ENCODE peak calls at places on chromosomes 6 and 20, in four cellular contexts. H is neural progenitor cell, G is stomach, L is suprapubic skin. J is an unnamed sample.

GRCh38 chr6:155872961-155873360 is 417.3 kb upstream of the NOX3 start:
- DNase-seq in H (no peak), G (no peak), L (no peak), J (no peak)

GRCh38 chr6:32216292-32216691 is 7.6 kb downstream of the NOTCH4 start:
- DNase-seq in H (no peak), G (no peak), L (no peak), J (no peak)

GRCh38 chr6:11094411-11094851 is 797 bp downstream of the SMIM13 start:
- DNase-seq in H (peak; percentile 69), G (peak; percentile 47), L (no peak), J (peak; percentile 40)

GRCh38 chr20:5602346-5602745 is 147.9 kb upstream of the SHLD1 start:
- DNase-seq in H (no peak), G (no peak), L (no peak), J (no peak)

GRCh38 chr20:45945678-45946148 is 11.2 kb downstream of the PCIF1 start:
- DNase-seq in H (no peak), G (no peak), L (no peak), J (peak; percentile 32)

GRCh38 chr6:82711105-82711829 is 347.6 kb downstream of the TPBG start:
- DNase-seq in H (no peak), G (no peak), L (no peak), J (no peak)

GRCh38 chr20:17202668-17203067 is 24.2 kb upstream of the PCSK2 start:
- DNase-seq in H (peak; percentile 78), G (no peak), L (no peak), J (no peak)

GRCh38 chr6:56660374-56660730 is 17.7 kb upstream of the DST start:
- DNase-seq in H (no peak), G (no peak), L (no peak), J (no peak)

GRCh38 chr6:158047120-158047518 is 65.5 kb downstream of the SYNJ2 start:
- DNase-seq in H (no peak), G (no peak), L (no peak), J (no peak)

GRCh38 chr6:84013354-84013753 is 20.2 kb upstream of the MRAP2 start:
- DNase-seq in H (no peak), G (no peak), L (no peak), J (no peak)

GRCh38 chr6:85126448-85127178 is 323.3 kb upstream of the NT5E start:
- DNase-seq in H (peak; percentile 84), G (no peak), L (peak; percentile 82), J (peak; percentile 46)

GRCh38 chr20:54067606-54068174 is 2.7 kb downstream of the BCAS1 start:
- DNase-seq in H (no peak), G (peak; percentile 94), L (no peak), J (peak; percentile 93)

GRCh38 chr6:149094156-149094555 is 223.4 kb upstream of the TAB2 start:
- DNase-seq in H (peak; percentile 18), G (no peak), L (no peak), J (no peak)

GRCh38 chr6:148272084-148272483 is 70.6 kb upstream of the SASH1 start:
- DNase-seq in H (no peak), G (no peak), L (no peak), J (no peak)

GRCh38 chr6:157755032-157755751 is 67.9 kb upstream of the SNX9 start:
- DNase-seq in H (peak; percentile 9), G (no peak), L (no peak), J (no peak)

DNA sequence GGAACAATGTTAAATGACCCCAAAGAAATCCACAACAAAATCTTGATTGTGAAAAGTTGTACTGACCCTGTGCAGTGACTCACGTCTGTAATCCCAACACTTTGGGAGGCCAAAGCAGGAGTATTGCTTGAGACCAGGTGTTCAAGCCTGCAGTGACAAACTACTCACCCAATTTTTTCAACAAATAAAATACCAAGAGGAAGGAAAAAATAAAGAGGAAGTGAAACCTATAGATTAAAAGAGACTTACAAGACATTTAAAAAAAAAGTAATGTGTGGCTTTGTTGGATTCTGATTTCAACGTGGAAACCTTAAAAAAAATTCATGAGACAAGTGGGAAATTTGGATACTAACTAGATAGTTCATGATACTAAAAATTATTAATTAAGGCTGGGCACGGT is 31.9 kb downstream of the GINS1 start:
- DNase-seq in H (no peak), G (no peak), L (no peak), J (no peak)
- H3K27ac ChIP-seq in H (no peak overlapping the region), G (no peak overlapping the region), L (no peak overlapping the region), J (no peak overlapping the region)

GRCh38 chr20:38940644-38941043 is 14.4 kb downstream of the FAM83D start:
- DNase-seq in H (no peak), G (no peak), L (peak; percentile 32), J (no peak)
- H3K27ac ChIP-seq in H (peak overlapping the region; percentile 29), G (no peak overlapping the region), L (no peak overlapping the region), J (no peak overlapping the region)

DNA sequence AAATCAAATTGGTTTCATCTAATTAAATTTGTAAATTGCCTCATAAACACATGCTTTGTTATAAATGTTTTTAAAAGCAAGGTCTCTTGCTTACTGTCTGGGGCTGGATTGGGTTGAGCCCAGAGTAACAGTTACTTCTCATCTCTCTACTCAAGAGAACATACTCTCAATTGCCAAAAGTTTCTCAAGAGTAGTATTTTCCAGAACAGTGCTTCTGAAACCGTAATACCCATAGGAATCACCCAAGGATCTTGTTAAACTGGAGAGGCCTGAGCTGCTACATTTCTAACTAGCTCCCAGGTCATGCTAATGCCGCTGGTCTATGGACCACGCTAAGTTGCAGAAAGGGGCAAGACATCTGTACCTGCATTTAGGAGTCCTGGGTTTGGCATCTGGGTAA is 744.9 kb downstream of the PTPRT start:
- DNase-seq in H (no peak), G (no peak), L (no peak), J (no peak)
- H3K27ac ChIP-seq in H (no peak overlapping the region), G (no peak overlapping the region), L (no peak overlapping the region), J (no peak overlapping the region)

DNA sequence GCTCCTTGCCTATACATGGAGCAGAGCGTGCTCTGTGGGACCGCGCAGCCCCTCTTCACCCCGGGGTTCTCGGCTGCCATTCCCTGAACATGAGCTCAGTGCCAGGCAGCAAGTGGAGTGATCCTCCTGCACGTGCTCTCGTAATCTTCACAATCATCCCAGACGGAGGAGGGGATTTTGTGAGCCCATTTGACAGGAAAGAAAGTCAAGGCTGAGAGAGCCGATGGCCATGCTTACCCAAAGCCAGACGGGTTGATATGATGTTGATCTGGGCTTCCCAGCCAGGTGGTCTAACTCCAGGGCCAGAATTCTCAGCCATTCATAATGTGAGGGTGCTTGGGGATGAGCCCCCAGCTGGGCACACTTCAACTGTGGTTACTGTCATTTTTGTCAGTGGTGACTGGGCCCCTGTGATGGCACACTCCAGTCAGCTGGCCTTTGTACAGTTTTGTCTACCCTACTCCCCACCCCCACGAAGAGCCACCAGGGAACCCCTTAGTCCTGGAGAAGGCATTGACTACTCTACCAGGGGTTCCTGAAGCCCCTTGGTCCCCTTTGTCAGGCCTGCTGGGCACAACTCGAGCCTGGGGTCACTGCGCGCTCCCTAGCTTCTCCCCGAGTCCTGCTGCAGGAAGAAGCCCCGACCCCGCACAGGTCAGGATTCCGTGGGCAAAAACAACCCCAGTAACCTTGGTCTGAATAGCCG is 1.5 kb downstream of the APCDD1L start:
- DNase-seq in H (no peak), G (no peak), L (no peak), J (no peak)
- H3K27ac ChIP-seq in H (no peak overlapping the region), G (no peak overlapping the region), L (no peak overlapping the region), J (no peak overlapping the region)

GRCh38 chr20:56554869-56555268 is 21.8 kb downstream of the FAM209B start:
- DNase-seq in H (no peak), G (no peak), L (no peak), J (peak; percentile 77)
- H3K27ac ChIP-seq in H (no peak overlapping the region), G (no peak overlapping the region), L (no peak overlapping the region), J (peak overlapping the region; percentile 76)

GRCh38 chr20:23180451-23180921 is 94.4 kb upstream of the CD93 start:
- DNase-seq in H (no peak), G (no peak), L (no peak), J (no peak)
- H3K27ac ChIP-seq in H (no peak overlapping the region), G (no peak overlapping the region), L (no peak overlapping the region), J (no peak overlapping the region)

GRCh38 chr20:1898496-1899168 is 3.4 kb downstream of the SIRPA start:
- DNase-seq in H (no peak), G (no peak), L (no peak), J (no peak)

GRCh38 chr20:1902188-1902587 is 7.0 kb downstream of the SIRPA start:
- DNase-seq in H (no peak), G (no peak), L (no peak), J (no peak)

GRCh38 chr20:1899169-1899525 is 3.9 kb downstream of the SIRPA start:
- DNase-seq in H (no peak), G (no peak), L (no peak), J (no peak)

GRCh38 chr20:1901704-1902103 is 6.5 kb downstream of the SIRPA start:
- DNase-seq in H (peak; percentile 2), G (no peak), L (no peak), J (no peak)

DNA sequence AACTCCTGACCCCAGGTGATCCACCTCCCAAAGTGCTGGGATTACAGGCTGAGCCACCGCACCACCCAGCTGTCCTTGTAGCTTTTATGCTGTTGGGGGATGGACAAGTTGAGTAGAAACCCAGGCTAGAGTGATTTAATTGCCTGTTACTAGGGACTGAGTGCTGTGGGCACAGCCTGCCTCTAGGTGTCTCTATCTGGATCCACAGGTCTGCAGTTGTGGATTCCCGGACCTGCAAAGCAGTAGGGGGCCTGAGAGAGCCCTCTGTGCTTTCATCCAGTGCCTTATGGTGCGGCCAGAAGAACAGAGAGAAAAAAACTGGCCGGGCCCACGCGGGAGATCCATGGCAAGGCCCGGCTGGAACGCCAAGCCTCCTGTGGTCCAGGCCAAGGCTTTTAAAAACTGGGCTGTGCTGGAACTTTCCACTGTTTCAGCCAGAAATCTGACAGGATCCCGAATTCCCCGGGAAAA is 5.1 kb downstream of the SIRPA start:
- DNase-seq in H (peak; percentile 84), G (peak; percentile 35), L (no peak), J (peak; percentile 27)
- H3K27ac ChIP-seq in H (no peak overlapping the region), G (no peak overlapping the region), L (peak overlapping the region; percentile 21), J (no peak overlapping the region)

GRCh38 chr20:44694159-44694558 is 21.0 kb upstream of the CCN5 start:
- DNase-seq in H (no peak), G (no peak), L (no peak), J (no peak)

GRCh38 chr20:44692932-44693476 is 22.2 kb upstream of the CCN5 start:
- DNase-seq in H (no peak), G (peak; percentile 33), L (peak; percentile 89), J (peak; percentile 97)

GRCh38 chr20:44693625-44694024 is 21.5 kb upstream of the CCN5 start:
- DNase-seq in H (no peak), G (no peak), L (no peak), J (no peak)

GRCh38 chr20:44696315-44696714 is 18.9 kb upstream of the CCN5 start:
- DNase-seq in H (no peak), G (no peak), L (no peak), J (no peak)

GRCh38 chr20:44695295-44696230 is 19.6 kb upstream of the CCN5 start:
- DNase-seq in H (no peak), G (no peak), L (no peak), J (no peak)
- H3K27ac ChIP-seq in H (no peak overlapping the region), G (no peak overlapping the region), L (peak overlapping the region; percentile 83), J (no peak overlapping the region)